ENCODE peak calls at places on chromosomes 1 and 21, in eight cellular contexts. H is heart right ventricle, K is PC-9, Z is foreskin keratinocyte, F is GM06990, L is AG10803, B is left ventricle myocardium inferior, M is lower lobe of right lung. I is an unnamed sample.

GRCh38 chr1:204384636-204385354 is 25.1 kb upstream of the PLEKHA6 start:
- DNase-seq in H (peak), K (no peak), Z (no peak), F (no peak), L (peak), B (peak), M (no peak), I (no peak)

GRCh38 chr21:31198575-31198974 is 145.5 kb downstream of the TIAM1 start:
- DNase-seq in H (no peak), K (peak), Z (no peak), F (no peak), L (peak), B (no peak), M (no peak), I (peak)

GRCh38 chr1:119660253-119661078 is 12.4 kb upstream of the ZNF697 start:
- DNase-seq in H (no peak), K (peak), Z (no peak), F (no peak), L (no peak), B (no peak), M (no peak), I (no peak)

GRCh38 chr1:191831572-191831971 is 326.7 kb upstream of the RGS18 start:
- DNase-seq in H (no peak), K (no peak), Z (no peak), F (no peak), L (no peak), B (no peak), M (no peak), I (no peak)

GRCh38 chr21:29218749-29219148 is 80.0 kb upstream of the BACH1 start:
- DNase-seq in H (no peak), K (peak), Z (no peak), F (no peak), L (no peak), B (no peak), M (no peak), I (no peak)

GRCh38 chr1:50917128-50917795 is 42.8 kb downstream of the FAF1 start:
- DNase-seq in H (no peak), K (no peak), Z (no peak), F (no peak), L (no peak), B (no peak), M (no peak), I (peak)

GRCh38 chr1:73593804-73594203 is 604.2 kb downstream of the LRRIQ3 start:
- DNase-seq in H (no peak), K (no peak), Z (peak), F (no peak), L (no peak), B (no peak), M (no peak), I (no peak)

GRCh38 chr1:50651476-50652263 is 228.4 kb upstream of the DMRTA2 start:
- DNase-seq in H (no peak), K (no peak), Z (no peak), F (no peak), L (no peak), B (no peak), M (no peak), I (no peak)

GRCh38 chr1:158103860-158104522 is 76.7 kb upstream of the CD1D start:
- DNase-seq in H (no peak), K (no peak), Z (no peak), F (no peak), L (no peak), B (no peak), M (no peak), I (no peak)

GRCh38 chr1:89771991-89772560 is 48.8 kb upstream of the LRRC8D start:
- DNase-seq in H (no peak), K (no peak), Z (no peak), F (no peak), L (no peak), B (no peak), M (no peak), I (no peak)

GRCh38 chr1:54363925-54364324 is 42.3 kb downstream of the SSBP3 start:
- DNase-seq in H (no peak), K (no peak), Z (no peak), F (no peak), L (no peak), B (no peak), M (no peak), I (no peak)

GRCh38 chr1:208201241-208201640 is 42.9 kb downstream of the PLXNA2 start:
- DNase-seq in H (peak), K (peak), Z (no peak), F (no peak), L (peak), B (no peak), M (no peak), I (no peak)

GRCh38 chr1:208198271-208198670 is 45.9 kb downstream of the PLXNA2 start:
- DNase-seq in H (no peak), K (no peak), Z (no peak), F (no peak), L (no peak), B (no peak), M (no peak), I (no peak)

GRCh38 chr1:208202333-208202987 is 41.7 kb downstream of the PLXNA2 start:
- DNase-seq in H (no peak), K (no peak), Z (no peak), F (no peak), L (no peak), B (no peak), M (no peak), I (no peak)

GRCh38 chr1:208203127-208203847 is 40.9 kb downstream of the PLXNA2 start:
- DNase-seq in H (peak), K (peak), Z (no peak), F (no peak), L (peak), B (peak), M (peak), I (no peak)

DNA sequence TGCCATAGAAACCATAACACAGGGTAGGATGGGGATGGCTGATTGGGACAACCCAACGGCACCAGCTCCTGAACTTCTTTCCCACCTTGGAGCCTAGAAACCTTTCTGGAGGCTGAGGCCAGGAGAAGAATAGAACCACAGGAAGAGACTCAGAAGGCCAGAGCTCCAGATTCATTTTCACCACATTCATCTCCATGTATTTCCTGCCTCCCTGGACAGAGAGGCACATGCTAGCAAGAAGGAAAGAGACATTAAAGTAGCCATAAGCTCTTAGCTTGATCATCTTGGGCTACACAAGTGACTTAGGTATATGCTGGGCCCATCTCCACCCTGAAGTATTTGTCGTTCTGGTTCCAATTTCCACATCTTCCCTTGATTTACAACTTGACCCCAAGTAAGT is 44.1 kb downstream of the PLXNA2 start:
- DNase-seq in H (no peak), K (no peak), Z (no peak), F (no peak), L (no peak), B (no peak), M (no peak), I (no peak)
- TF ChIP-seq CTCF in H (no peak), K (no peak), Z (no peak), F (no peak), L (no peak), B (no peak), M (no peak), I (no peak)

DNA sequence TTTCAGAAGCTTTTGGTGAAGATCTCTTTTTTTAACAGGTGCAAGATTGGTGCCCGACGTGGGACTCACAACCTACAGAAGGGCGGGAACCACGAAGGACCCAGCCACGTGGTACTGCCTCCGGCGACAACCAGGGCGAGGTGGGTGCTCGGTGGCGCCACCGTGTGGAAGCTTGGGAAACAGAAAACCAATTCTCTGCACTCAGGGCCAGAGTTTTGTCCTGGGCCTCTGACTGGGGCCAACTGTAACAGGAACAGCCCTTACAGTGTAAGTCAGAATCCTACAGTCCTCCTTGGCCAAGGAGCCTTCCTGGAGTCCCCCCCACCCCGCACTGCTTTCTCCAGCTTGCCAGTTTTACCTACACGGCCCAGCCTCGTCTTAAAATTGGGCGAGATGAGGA is 11.6 kb upstream of the S100A7A start:
- DNase-seq in H (peak), K (no peak), Z (no peak), F (peak), L (no peak), B (peak), M (peak), I (peak)
- TF ChIP-seq CTCF in H (peak), K (peak), Z (peak), F (peak), L (peak), B (peak), M (peak), I (peak)

DNA sequence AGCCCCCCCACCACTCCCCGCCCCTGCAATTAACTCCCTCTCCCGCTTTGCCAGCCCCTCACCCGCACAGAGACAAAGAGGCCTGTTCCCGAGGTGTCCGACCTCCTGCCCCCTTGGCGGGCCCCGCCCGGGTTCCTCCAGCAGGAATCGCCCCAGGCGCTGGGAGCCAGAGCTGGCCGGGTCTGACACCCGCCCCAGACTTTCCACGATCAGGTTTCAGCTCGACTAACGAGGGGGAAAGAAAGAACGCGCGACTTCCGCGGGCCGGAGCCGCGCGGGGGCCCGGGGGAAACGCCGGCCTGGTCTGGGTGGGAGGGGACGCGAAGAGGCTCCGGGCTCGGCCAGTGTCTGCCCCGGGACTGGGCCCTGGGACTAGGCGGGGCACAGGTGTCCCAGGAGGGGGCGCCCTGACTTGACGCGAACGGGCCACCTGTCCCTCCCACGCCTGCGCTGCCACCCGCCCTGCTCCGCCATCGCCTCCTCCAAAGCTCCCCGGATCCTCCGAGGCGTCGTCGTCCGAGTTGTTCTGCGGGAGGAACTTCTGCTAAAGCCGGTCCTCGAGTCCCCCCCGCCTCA is 36.3 kb upstream of the HHAT start:
- DNase-seq in H (peak), K (peak), Z (no peak), F (peak), L (peak), B (peak), M (peak), I (peak)
- TF ChIP-seq CTCF in H (peak), K (no peak), Z (peak), F (peak), L (peak), B (peak), M (peak), I (no peak)

DNA sequence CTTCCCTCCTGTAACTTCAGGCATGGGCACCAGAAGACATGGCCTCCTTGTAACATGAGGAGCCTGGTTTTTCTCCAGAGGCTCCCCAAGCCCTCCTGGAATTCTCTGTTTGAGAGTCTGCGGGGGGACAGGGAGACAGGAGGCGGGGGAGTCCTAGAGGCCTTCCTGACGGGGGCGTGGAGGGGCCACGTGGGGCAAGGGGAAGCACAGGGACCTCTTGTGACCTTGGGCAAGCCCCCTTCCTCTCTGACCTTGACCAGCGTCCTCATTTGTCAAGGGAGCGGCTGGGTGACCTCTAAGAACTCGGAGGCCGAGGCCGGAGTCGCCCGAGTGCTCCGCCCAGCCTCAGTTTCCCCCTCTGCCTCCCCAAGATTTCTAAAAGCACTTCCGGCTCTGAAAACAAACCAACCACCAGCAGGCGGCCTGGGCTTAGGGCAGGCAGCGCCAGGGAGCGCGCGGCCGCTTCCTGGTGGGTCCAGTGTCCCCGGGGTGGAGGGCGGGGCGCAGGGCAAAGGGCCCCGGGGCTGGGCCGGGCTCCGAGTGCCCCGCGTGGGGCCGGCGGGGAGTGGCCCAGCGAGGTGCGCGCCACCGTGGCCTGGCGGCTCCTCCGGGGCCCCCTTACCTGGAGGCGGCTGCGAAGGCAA is 361 bp downstream of the TMCO4 start:
- DNase-seq in H (peak), K (no peak), Z (no peak), F (peak), L (peak), B (peak), M (peak), I (no peak)
- TF ChIP-seq CTCF in H (peak), K (peak), Z (peak), F (peak), L (peak), B (peak), M (peak), I (no peak)

GRCh38 chr1:103953386-103953785 is 203.7 kb downstream of the AMY1C start:
- DNase-seq in H (no peak), K (no peak), Z (no peak), F (no peak), L (no peak), B (no peak), M (no peak), I (no peak)
- TF ChIP-seq CTCF in H (no peak), K (no peak), Z (no peak), F (no peak), L (no peak), B (peak), M (no peak), I (no peak)

GRCh38 chr21:36749935-36750578 is 51.1 kb downstream of the SIM2 start:
- DNase-seq in H (peak), K (no peak), Z (no peak), F (no peak), L (peak), B (no peak), M (no peak), I (no peak)

GRCh38 chr21:36750579-36750959 is 51.7 kb downstream of the SIM2 start:
- DNase-seq in H (no peak), K (no peak), Z (no peak), F (no peak), L (no peak), B (no peak), M (no peak), I (no peak)

GRCh38 chr21:36747114-36747814 is 48.3 kb downstream of the SIM2 start:
- DNase-seq in H (no peak), K (no peak), Z (no peak), F (no peak), L (no peak), B (peak), M (no peak), I (no peak)

GRCh38 chr21:36745459-36745858 is 46.5 kb downstream of the SIM2 start:
- DNase-seq in H (no peak), K (no peak), Z (no peak), F (no peak), L (no peak), B (no peak), M (no peak), I (no peak)

GRCh38 chr21:36747815-36748381 is 49.0 kb downstream of the SIM2 start:
- DNase-seq in H (peak), K (no peak), Z (no peak), F (peak), L (peak), B (peak), M (no peak), I (peak)
- TF ChIP-seq CTCF in H (peak), K (no peak), Z (peak), F (no peak), L (peak), B (peak), M (no peak), I (peak)